ENCODE peak calls at places on chromosome X, in nine cellular contexts. J is ovary, Q is stomach, H is tibial nerve, G is K562, S is A549, D is suprapubic skin, U is sigmoid colon, B is HepG2. N is an unnamed sample.
A peak's percentile ranks its signal among the peaks of the same experiment; 100 is the strongest.

GRCh38 chrX:17285983-17286382 is 89.0 kb upstream of the NHS start:
- DNase-seq in G (no peak), S (no peak), D (no peak), U (no peak), Q (no peak), J (no peak), H (no peak), B (no peak), N (no peak)

GRCh38 chrX:405149-405548 is 18.4 kb upstream of the PPP2R3B start:
- DNase-seq in H (no peak), D (no peak), G (no peak), U (no peak), J (no peak), B (no peak), S (no peak), Q (no peak), N (no peak)

GRCh38 chrX:56089376-56089775 is 142.8 kb upstream of the KLF8 start:
- DNase-seq in S (no peak), Q (no peak), G (no peak), B (no peak), J (no peak), D (no peak), U (no peak), H (no peak), N (no peak)

GRCh38 chrX:129540068-129540653 is at the start of gene OCRL:
- DNase-seq in Q (peak; percentile 68), H (peak; percentile 53), B (peak; percentile 51), U (peak; percentile 85), S (peak; percentile 74), G (peak; percentile 82), J (peak; percentile 75), D (peak; percentile 78), N (peak; percentile 71)

GRCh38 chrX:41603591-41603990 is 85.2 kb upstream of the GPR34 start:
- DNase-seq in U (no peak), B (no peak), H (no peak), S (no peak), D (no peak), G (no peak), J (no peak), Q (no peak), N (no peak)

GRCh38 chrX:27599928-27600327 is 9.8 kb downstream of the DCAF8L2 start:
- DNase-seq in B (peak; percentile 0), G (no peak), J (no peak), U (no peak), Q (no peak), S (peak; percentile 24), D (no peak), H (no peak), N (no peak)

GRCh38 chrX:154695913-154696312 is 42.5 kb upstream of the CTAG2 start:
- DNase-seq in J (no peak), B (no peak), Q (no peak), G (no peak), D (no peak), U (no peak), H (no peak), S (no peak), N (no peak)

GRCh38 chrX:154308108-154308946 is 12.7 kb downstream of the TKTL1 start:
- DNase-seq in U (peak; percentile 76), G (peak; percentile 59), S (peak; percentile 39), H (peak; percentile 78), J (peak; percentile 50), D (peak; percentile 78), Q (peak; percentile 70), B (peak; percentile 16), N (peak; percentile 73)

GRCh38 chrX:270848-271367 is 10.3 kb upstream of the PLCXD1 start:
- DNase-seq in B (no peak), H (peak; percentile 3), G (no peak), J (no peak), Q (peak; percentile 21), D (peak; percentile 41), S (no peak), U (peak; percentile 63), N (no peak)

GRCh38 chrX:11557120-11557519 is 108.6 kb downstream of the ARHGAP6 start:
- DNase-seq in S (peak; percentile 3), Q (no peak), J (no peak), H (no peak), U (no peak), G (no peak), B (no peak), D (no peak), N (no peak)

GRCh38 chrX:15930585-15930984 is 76.0 kb upstream of the AP1S2 start:
- DNase-seq in D (no peak), H (no peak), J (no peak), G (peak; percentile 12), S (peak; percentile 6), Q (no peak), U (no peak), B (no peak), N (no peak)

GRCh38 chrX:2536974-2537373 is 36.2 kb upstream of the DHRSX start:
- DNase-seq in B (no peak), D (no peak), Q (no peak), J (peak; percentile 60), G (no peak), S (no peak), U (no peak), H (peak; percentile 6), N (no peak)

GRCh38 chrX:153669174-153669890 is 4.3 kb downstream of the PNCK start:
- DNase-seq in H (no peak), U (peak; percentile 60), J (peak; percentile 44), B (no peak), Q (no peak), G (peak; percentile 77), S (peak; percentile 55), D (no peak), N (no peak)

GRCh38 chrX:65035451-65035779 is 59.2 kb upstream of the ZC4H2 start:
- DNase-seq in Q (peak; percentile 29), J (peak; percentile 28), D (no peak), B (no peak), H (peak; percentile 5), S (no peak), U (no peak), G (peak; percentile 8), N (peak; percentile 28)

GRCh38 chrX:125203737-125204578 is 115.7 kb upstream of the TEX13C start:
- DNase-seq in D (peak; percentile 64), S (no peak), B (no peak), Q (no peak), U (no peak), H (no peak), J (no peak), G (peak; percentile 10), N (no peak)

GRCh38 chrX:10120828-10121227 is 35.9 kb upstream of the CLCN4 start:
- DNase-seq in G (no peak), D (no peak), Q (no peak), U (no peak), S (no peak), B (no peak), H (no peak), J (no peak), N (no peak)

GRCh38 chrX:123698979-123699378 is 33.9 kb downstream of the THOC2 start:
- DNase-seq in B (no peak), G (no peak), D (no peak), U (no peak), Q (no peak), S (no peak), H (no peak), J (no peak), N (no peak)
- TF ChIP-seq EP300 in B (no peak), G (no peak), D (no peak), U (no peak), Q (no peak), S (no peak), H (no peak), J (no peak), N (no peak)

DNA sequence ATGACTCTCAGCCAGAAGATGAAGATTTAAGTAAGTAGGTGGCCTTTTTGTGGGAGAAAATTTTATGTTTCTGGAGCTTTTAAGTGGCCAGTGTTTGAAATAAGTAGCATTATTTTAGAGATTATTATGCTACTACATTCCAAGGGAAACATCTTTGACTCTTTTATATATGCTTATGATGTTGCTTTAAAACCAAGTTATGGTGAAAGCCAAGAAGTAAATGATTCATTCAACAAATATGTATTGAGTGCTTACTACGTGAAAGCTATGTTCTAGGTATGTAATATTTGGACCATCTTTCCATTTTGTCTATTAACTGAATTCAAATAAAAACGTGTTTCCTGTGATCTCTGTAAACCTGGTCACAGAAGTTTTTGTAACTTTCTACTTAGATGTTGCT is 58.3 kb downstream of the ZFX start:
- DNase-seq in S (no peak), Q (no peak), U (no peak), J (no peak), D (no peak), G (no peak), H (no peak), B (no peak), N (no peak)
- H3K4me3 ChIP-seq in S (no peak overlapping the region), Q (no peak overlapping the region), U (no peak overlapping the region), J (no peak overlapping the region), D (no peak overlapping the region), G (no peak overlapping the region), H (no peak overlapping the region), B (no peak overlapping the region), N (no peak overlapping the region)

GRCh38 chrX:68048774-68049173 is 384.5 kb downstream of the OPHN1 start:
- DNase-seq in H (no peak), D (no peak), G (no peak), J (no peak), S (no peak), B (no peak), Q (no peak), U (no peak), N (no peak)
- TF ChIP-seq EP300 in H (no peak), D (no peak), G (no peak), J (no peak), S (no peak), B (no peak), Q (no peak), U (no peak), N (no peak)

GRCh38 chrX:30301977-30302376 is 7.2 kb downstream of the NR0B1 start:
- DNase-seq in S (no peak), Q (no peak), G (no peak), B (no peak), H (no peak), U (no peak), D (no peak), J (no peak), N (no peak)

GRCh38 chrX:30307466-30307865 is 1.7 kb downstream of the NR0B1 start:
- DNase-seq in U (no peak), J (no peak), G (no peak), Q (no peak), S (no peak), H (no peak), B (no peak), D (no peak), N (no peak)

GRCh38 chrX:30308263-30309138 is 689 bp downstream of the NR0B1 start:
- DNase-seq in J (peak; percentile 38), D (no peak), U (no peak), G (no peak), S (peak; percentile 46), B (no peak), H (no peak), Q (no peak), N (no peak)

GRCh38 chrX:30302957-30303356 is 6.2 kb downstream of the NR0B1 start:
- DNase-seq in G (no peak), B (no peak), H (peak; percentile 19), U (no peak), J (no peak), Q (peak; percentile 42), S (no peak), D (peak; percentile 71), N (no peak)

DNA sequence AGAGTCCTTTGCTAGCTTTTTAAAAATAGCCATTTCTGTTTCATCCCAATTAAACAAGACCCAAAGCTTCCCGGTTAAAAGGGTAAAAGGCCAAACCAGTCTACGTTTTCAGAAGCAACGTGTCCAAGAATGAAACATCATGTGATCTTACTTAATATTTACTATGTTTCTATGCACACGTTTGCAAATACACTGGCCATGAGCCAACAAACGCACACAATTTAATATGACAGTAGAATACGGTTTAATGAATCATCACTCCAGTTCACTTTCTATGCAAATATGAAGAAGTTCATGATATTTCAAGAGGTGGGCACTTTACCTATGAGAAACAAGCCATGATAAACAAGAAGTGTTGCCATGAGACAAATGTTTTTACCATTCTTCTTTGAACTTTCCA is 4.3 kb downstream of the NR0B1 start:
- DNase-seq in U (no peak), H (no peak), G (no peak), J (no peak), S (no peak), Q (no peak), D (no peak), B (no peak), N (no peak)
- H3K4me3 ChIP-seq in U (no peak overlapping the region), H (no peak overlapping the region), G (no peak overlapping the region), J (no peak overlapping the region), S (peak overlapping the region; percentile 83), Q (no peak overlapping the region), D (no peak overlapping the region), B (no peak overlapping the region), N (no peak overlapping the region)